ENCODE peak calls at places on chromosomes 3 and 15, in four cellular contexts. One of them, this sample, is unnamed.

GRCh38 chr3:13727890-13728289 is 152.0 kb downstream of the WNT7A start:
- DNase-seq in RWPE1: no peak
- DNase-seq in aorta: no peak
- DNase-seq in activated CD8-positive, alpha-beta memory T cell treated with anti-CD3 and anti-CD28 coated beads, Interleukin-2, amount 10 ng/mL, durations not matched to agents 7 days and 5 days: no peak
- DNase-seq in this sample: no peak

GRCh38 chr3:185766645-185767323 is 58.1 kb downstream of the IGF2BP2 start:
- DNase-seq in RWPE1: no peak
- DNase-seq in aorta: no peak
- DNase-seq in activated CD8-positive, alpha-beta memory T cell treated with anti-CD3 and anti-CD28 coated beads, Interleukin-2, amount 10 ng/mL, durations not matched to agents 7 days and 5 days: no peak
- DNase-seq in this sample: peak

GRCh38 chr3:5294360-5294759 is 106.9 kb downstream of the EDEM1 start:
- DNase-seq in RWPE1: no peak
- DNase-seq in aorta: no peak
- DNase-seq in activated CD8-positive, alpha-beta memory T cell treated with anti-CD3 and anti-CD28 coated beads, Interleukin-2, amount 10 ng/mL, durations not matched to agents 7 days and 5 days: no peak
- DNase-seq in this sample: no peak

GRCh38 chr3:169759256-169759655 is 5.6 kb downstream of the TERC start:
- DNase-seq in RWPE1: peak
- DNase-seq in aorta: no peak
- DNase-seq in activated CD8-positive, alpha-beta memory T cell treated with anti-CD3 and anti-CD28 coated beads, Interleukin-2, amount 10 ng/mL, durations not matched to agents 7 days and 5 days: no peak
- DNase-seq in this sample: no peak

GRCh38 chr3:114887806-114888205 is 259.3 kb downstream of the ZBTB20 start:
- DNase-seq in RWPE1: no peak
- DNase-seq in aorta: no peak
- DNase-seq in activated CD8-positive, alpha-beta memory T cell treated with anti-CD3 and anti-CD28 coated beads, Interleukin-2, amount 10 ng/mL, durations not matched to agents 7 days and 5 days: no peak
- DNase-seq in this sample: no peak

GRCh38 chr3:18812316-18812715 is 336.0 kb upstream of the KCNH8 start:
- DNase-seq in RWPE1: no peak
- DNase-seq in aorta: no peak
- DNase-seq in activated CD8-positive, alpha-beta memory T cell treated with anti-CD3 and anti-CD28 coated beads, Interleukin-2, amount 10 ng/mL, durations not matched to agents 7 days and 5 days: no peak
- DNase-seq in this sample: no peak

GRCh38 chr3:151372063-151372820 is 12.3 kb downstream of the P2RY12 start:
- DNase-seq in RWPE1: no peak
- DNase-seq in aorta: no peak
- DNase-seq in activated CD8-positive, alpha-beta memory T cell treated with anti-CD3 and anti-CD28 coated beads, Interleukin-2, amount 10 ng/mL, durations not matched to agents 7 days and 5 days: no peak
- DNase-seq in this sample: no peak

GRCh38 chr3:57060089-57060829 is at the start of gene SPATA12:
- DNase-seq in RWPE1: peak
- DNase-seq in aorta: peak
- DNase-seq in activated CD8-positive, alpha-beta memory T cell treated with anti-CD3 and anti-CD28 coated beads, Interleukin-2, amount 10 ng/mL, durations not matched to agents 7 days and 5 days: no peak
- DNase-seq in this sample: peak

GRCh38 chr15:99105516-99106341 is 849 bp downstream of the SYNM start:
- DNase-seq in RWPE1: peak
- DNase-seq in aorta: peak
- DNase-seq in activated CD8-positive, alpha-beta memory T cell treated with anti-CD3 and anti-CD28 coated beads, Interleukin-2, amount 10 ng/mL, durations not matched to agents 7 days and 5 days: peak
- DNase-seq in this sample: peak

GRCh38 chr15:64536244-64536836 is 76.0 kb downstream of the ZNF609 start:
- DNase-seq in RWPE1: peak
- DNase-seq in aorta: no peak
- DNase-seq in activated CD8-positive, alpha-beta memory T cell treated with anti-CD3 and anti-CD28 coated beads, Interleukin-2, amount 10 ng/mL, durations not matched to agents 7 days and 5 days: no peak
- DNase-seq in this sample: peak

GRCh38 chr3:49899815-49900214 is 3.9 kb downstream of the MST1R start:
- DNase-seq in RWPE1: no peak
- DNase-seq in aorta: no peak
- DNase-seq in activated CD8-positive, alpha-beta memory T cell treated with anti-CD3 and anti-CD28 coated beads, Interleukin-2, amount 10 ng/mL, durations not matched to agents 7 days and 5 days: no peak
- DNase-seq in this sample: peak

GRCh38 chr3:2454865-2455264 is 356.2 kb downstream of the CNTN4 start:
- DNase-seq in RWPE1: no peak
- DNase-seq in aorta: no peak
- DNase-seq in activated CD8-positive, alpha-beta memory T cell treated with anti-CD3 and anti-CD28 coated beads, Interleukin-2, amount 10 ng/mL, durations not matched to agents 7 days and 5 days: no peak
- DNase-seq in this sample: no peak

GRCh38 chr3:14145236-14145635 is 20.4 kb downstream of the TMEM43 start:
- DNase-seq in RWPE1: no peak
- DNase-seq in aorta: no peak
- DNase-seq in activated CD8-positive, alpha-beta memory T cell treated with anti-CD3 and anti-CD28 coated beads, Interleukin-2, amount 10 ng/mL, durations not matched to agents 7 days and 5 days: no peak
- DNase-seq in this sample: no peak

GRCh38 chr3:169090559-169090958 is 573.0 kb downstream of the MECOM start:
- DNase-seq in RWPE1: no peak
- DNase-seq in aorta: no peak
- DNase-seq in activated CD8-positive, alpha-beta memory T cell treated with anti-CD3 and anti-CD28 coated beads, Interleukin-2, amount 10 ng/mL, durations not matched to agents 7 days and 5 days: no peak
- DNase-seq in this sample: no peak

GRCh38 chr15:89307046-89307587 is 27.5 kb downstream of the POLG start:
- DNase-seq in RWPE1: no peak
- DNase-seq in aorta: no peak
- DNase-seq in activated CD8-positive, alpha-beta memory T cell treated with anti-CD3 and anti-CD28 coated beads, Interleukin-2, amount 10 ng/mL, durations not matched to agents 7 days and 5 days: no peak
- DNase-seq in this sample: no peak

GRCh38 chr3:177703788-177704187 is 506.5 kb upstream of the TBL1XR1 start:
- DNase-seq in RWPE1: peak
- DNase-seq in aorta: no peak
- DNase-seq in activated CD8-positive, alpha-beta memory T cell treated with anti-CD3 and anti-CD28 coated beads, Interleukin-2, amount 10 ng/mL, durations not matched to agents 7 days and 5 days: no peak
- DNase-seq in this sample: no peak

GRCh38 chr3:12436514-12437222 is 47.6 kb upstream of the TSEN2 start:
- DNase-seq in RWPE1: no peak
- DNase-seq in aorta: no peak
- DNase-seq in activated CD8-positive, alpha-beta memory T cell treated with anti-CD3 and anti-CD28 coated beads, Interleukin-2, amount 10 ng/mL, durations not matched to agents 7 days and 5 days: no peak
- DNase-seq in this sample: no peak

GRCh38 chr15:49155834-49156627 is 632 bp upstream of the COPS2 start:
- DNase-seq in RWPE1: peak
- DNase-seq in aorta: peak
- DNase-seq in activated CD8-positive, alpha-beta memory T cell treated with anti-CD3 and anti-CD28 coated beads, Interleukin-2, amount 10 ng/mL, durations not matched to agents 7 days and 5 days: no peak
- DNase-seq in this sample: no peak

GRCh38 chr15:82646250-82647044 is 716 bp downstream of the CPEB1 start:
- DNase-seq in RWPE1: no peak
- DNase-seq in aorta: no peak
- DNase-seq in activated CD8-positive, alpha-beta memory T cell treated with anti-CD3 and anti-CD28 coated beads, Interleukin-2, amount 10 ng/mL, durations not matched to agents 7 days and 5 days: no peak
- DNase-seq in this sample: no peak

GRCh38 chr3:171183042-171183441 is 156.5 kb upstream of the SLC2A2 start:
- DNase-seq in RWPE1: no peak
- DNase-seq in aorta: no peak
- DNase-seq in activated CD8-positive, alpha-beta memory T cell treated with anti-CD3 and anti-CD28 coated beads, Interleukin-2, amount 10 ng/mL, durations not matched to agents 7 days and 5 days: no peak
- DNase-seq in this sample: peak

GRCh38 chr3:134251731-134252391 is 1.2 kb upstream of the RYK start:
- DNase-seq in RWPE1: no peak
- DNase-seq in aorta: no peak
- DNase-seq in activated CD8-positive, alpha-beta memory T cell treated with anti-CD3 and anti-CD28 coated beads, Interleukin-2, amount 10 ng/mL, durations not matched to agents 7 days and 5 days: no peak
- DNase-seq in this sample: no peak

GRCh38 chr3:196726788-196727675 is 12.6 kb upstream of the PAK2 start:
- DNase-seq in RWPE1: peak
- DNase-seq in aorta: no peak
- DNase-seq in activated CD8-positive, alpha-beta memory T cell treated with anti-CD3 and anti-CD28 coated beads, Interleukin-2, amount 10 ng/mL, durations not matched to agents 7 days and 5 days: peak
- DNase-seq in this sample: peak

GRCh38 chr15:75349851-75350588 is 3.2 kb downstream of the NEIL1 start:
- DNase-seq in RWPE1: no peak
- DNase-seq in aorta: no peak
- DNase-seq in activated CD8-positive, alpha-beta memory T cell treated with anti-CD3 and anti-CD28 coated beads, Interleukin-2, amount 10 ng/mL, durations not matched to agents 7 days and 5 days: peak
- DNase-seq in this sample: peak

GRCh38 chr3:117063910-117064309 is 354.3 kb downstream of the TUSC7 start:
- DNase-seq in RWPE1: no peak
- DNase-seq in aorta: no peak
- DNase-seq in activated CD8-positive, alpha-beta memory T cell treated with anti-CD3 and anti-CD28 coated beads, Interleukin-2, amount 10 ng/mL, durations not matched to agents 7 days and 5 days: no peak
- DNase-seq in this sample: no peak

GRCh38 chr3:128619146-128619890 is 31.3 kb downstream of the RPN1 start:
- DNase-seq in RWPE1: peak
- DNase-seq in aorta: no peak
- DNase-seq in activated CD8-positive, alpha-beta memory T cell treated with anti-CD3 and anti-CD28 coated beads, Interleukin-2, amount 10 ng/mL, durations not matched to agents 7 days and 5 days: no peak
- DNase-seq in this sample: no peak

GRCh38 chr15:48336940-48337339 is 5.7 kb downstream of the DUT start:
- DNase-seq in RWPE1: peak
- DNase-seq in aorta: no peak
- DNase-seq in activated CD8-positive, alpha-beta memory T cell treated with anti-CD3 and anti-CD28 coated beads, Interleukin-2, amount 10 ng/mL, durations not matched to agents 7 days and 5 days: peak
- DNase-seq in this sample: no peak

GRCh38 chr3:162368377-162368776 is 871.8 kb downstream of the OTOL1 start:
- DNase-seq in RWPE1: no peak
- DNase-seq in aorta: no peak
- DNase-seq in activated CD8-positive, alpha-beta memory T cell treated with anti-CD3 and anti-CD28 coated beads, Interleukin-2, amount 10 ng/mL, durations not matched to agents 7 days and 5 days: no peak
- DNase-seq in this sample: no peak

GRCh38 chr3:147390589-147391569 is 15.5 kb downstream of the ZIC4 start:
- DNase-seq in RWPE1: no peak
- DNase-seq in aorta: no peak
- DNase-seq in activated CD8-positive, alpha-beta memory T cell treated with anti-CD3 and anti-CD28 coated beads, Interleukin-2, amount 10 ng/mL, durations not matched to agents 7 days and 5 days: no peak
- DNase-seq in this sample: no peak

GRCh38 chr3:8979262-8979661 is 16.0 kb upstream of the RAD18 start:
- DNase-seq in RWPE1: no peak
- DNase-seq in aorta: no peak
- DNase-seq in activated CD8-positive, alpha-beta memory T cell treated with anti-CD3 and anti-CD28 coated beads, Interleukin-2, amount 10 ng/mL, durations not matched to agents 7 days and 5 days: no peak
- DNase-seq in this sample: no peak

GRCh38 chr3:85801955-85802354 is 843.2 kb downstream of the CADM2 start:
- DNase-seq in RWPE1: peak
- DNase-seq in aorta: no peak
- DNase-seq in activated CD8-positive, alpha-beta memory T cell treated with anti-CD3 and anti-CD28 coated beads, Interleukin-2, amount 10 ng/mL, durations not matched to agents 7 days and 5 days: no peak
- DNase-seq in this sample: no peak

GRCh38 chr3:147200545-147200944 is 205.8 kb downstream of the ZIC4 start:
- DNase-seq in RWPE1: no peak
- DNase-seq in aorta: no peak
- DNase-seq in activated CD8-positive, alpha-beta memory T cell treated with anti-CD3 and anti-CD28 coated beads, Interleukin-2, amount 10 ng/mL, durations not matched to agents 7 days and 5 days: no peak
- DNase-seq in this sample: no peak

GRCh38 chr15:31537770-31538592 is 211.3 kb downstream of the KLF13 start:
- DNase-seq in RWPE1: no peak
- DNase-seq in aorta: no peak
- DNase-seq in activated CD8-positive, alpha-beta memory T cell treated with anti-CD3 and anti-CD28 coated beads, Interleukin-2, amount 10 ng/mL, durations not matched to agents 7 days and 5 days: no peak
- DNase-seq in this sample: no peak

GRCh38 chr3:62379206-62379834 is 6.0 kb upstream of the FEZF2 start:
- DNase-seq in RWPE1: no peak
- DNase-seq in aorta: no peak
- DNase-seq in activated CD8-positive, alpha-beta memory T cell treated with anti-CD3 and anti-CD28 coated beads, Interleukin-2, amount 10 ng/mL, durations not matched to agents 7 days and 5 days: no peak
- DNase-seq in this sample: no peak

GRCh38 chr3:11632966-11633365 is 10.7 kb downstream of the VGLL4 start:
- DNase-seq in RWPE1: no peak
- DNase-seq in aorta: no peak
- DNase-seq in activated CD8-positive, alpha-beta memory T cell treated with anti-CD3 and anti-CD28 coated beads, Interleukin-2, amount 10 ng/mL, durations not matched to agents 7 days and 5 days: no peak
- DNase-seq in this sample: no peak

GRCh38 chr3:141431411-141432378 is 55.1 kb upstream of the RASA2 start:
- DNase-seq in RWPE1: no peak
- DNase-seq in aorta: no peak
- DNase-seq in activated CD8-positive, alpha-beta memory T cell treated with anti-CD3 and anti-CD28 coated beads, Interleukin-2, amount 10 ng/mL, durations not matched to agents 7 days and 5 days: no peak
- DNase-seq in this sample: no peak

GRCh38 chr3:127445581-127446368 is 144.8 kb downstream of the TPRA1 start:
- DNase-seq in RWPE1: no peak
- DNase-seq in aorta: peak
- DNase-seq in activated CD8-positive, alpha-beta memory T cell treated with anti-CD3 and anti-CD28 coated beads, Interleukin-2, amount 10 ng/mL, durations not matched to agents 7 days and 5 days: no peak
- DNase-seq in this sample: no peak

GRCh38 chr15:74318376-74319137 is 48.9 kb downstream of the CYP11A1 start:
- DNase-seq in RWPE1: no peak
- DNase-seq in aorta: no peak
- DNase-seq in activated CD8-positive, alpha-beta memory T cell treated with anti-CD3 and anti-CD28 coated beads, Interleukin-2, amount 10 ng/mL, durations not matched to agents 7 days and 5 days: no peak
- DNase-seq in this sample: no peak

This sample was measured in small intestine.